ENCODE peak calls at places on chromosome 22, in eight cellular contexts. One of them, this sample, is unnamed. For H3K27me3, the result is how much of the 10 kb centered on the place peaks cover.

GRCh38 chr22:25353516-25354445 is 134.3 kb downstream of the CRYBB2 start:
- DNase-seq in psoas muscle: no peak
- DNase-seq in prostate gland: no peak
- DNase-seq in effector memory CD4-positive, alpha-beta T cell: no peak
- DNase-seq in brain microvascular endothelial cell: no peak
- DNase-seq in bronchial epithelial cell: no peak
- DNase-seq in aorta: no peak
- DNase-seq in stomach: no peak
- DNase-seq in this sample: no peak

GRCh38 chr22:37818397-37819099 is 4.6 kb upstream of the GALR3 start:
- DNase-seq in aorta: peak
- DNase-seq in brain microvascular endothelial cell: peak
- DNase-seq in prostate gland: peak
- DNase-seq in stomach: peak
- DNase-seq in effector memory CD4-positive, alpha-beta T cell: peak
- DNase-seq in bronchial epithelial cell: peak
- DNase-seq in psoas muscle: peak
- DNase-seq in this sample: peak

GRCh38 chr22:30186535-30186934 is 60.0 kb downstream of the LIF start:
- DNase-seq in prostate gland: no peak
- DNase-seq in brain microvascular endothelial cell: no peak
- DNase-seq in psoas muscle: no peak
- DNase-seq in aorta: no peak
- DNase-seq in bronchial epithelial cell: no peak
- DNase-seq in effector memory CD4-positive, alpha-beta T cell: no peak
- DNase-seq in stomach: no peak
- DNase-seq in this sample: no peak

GRCh38 chr22:36144886-36145541 is 15.5 kb downstream of the APOL3 start:
- DNase-seq in prostate gland: no peak
- DNase-seq in bronchial epithelial cell: peak
- DNase-seq in psoas muscle: peak
- DNase-seq in stomach: peak
- DNase-seq in effector memory CD4-positive, alpha-beta T cell: no peak
- DNase-seq in brain microvascular endothelial cell: peak
- DNase-seq in aorta: no peak
- DNase-seq in this sample: peak

GRCh38 chr22:17368727-17369552 is at the start of gene CECR2:
- DNase-seq in psoas muscle: peak
- DNase-seq in prostate gland: no peak
- DNase-seq in bronchial epithelial cell: no peak
- DNase-seq in effector memory CD4-positive, alpha-beta T cell: no peak
- DNase-seq in brain microvascular endothelial cell: no peak
- DNase-seq in stomach: no peak
- DNase-seq in aorta: no peak
- DNase-seq in this sample: peak

GRCh38 chr22:28911777-28912669 is 28.7 kb downstream of the ZNRF3 start:
- DNase-seq in stomach: no peak
- DNase-seq in effector memory CD4-positive, alpha-beta T cell: no peak
- DNase-seq in aorta: peak
- DNase-seq in psoas muscle: no peak
- DNase-seq in brain microvascular endothelial cell: no peak
- DNase-seq in prostate gland: peak
- DNase-seq in bronchial epithelial cell: no peak
- DNase-seq in this sample: no peak

GRCh38 chr22:36549033-36549432 is 20.1 kb upstream of the EIF3D start:
- DNase-seq in brain microvascular endothelial cell: no peak
- DNase-seq in effector memory CD4-positive, alpha-beta T cell: no peak
- DNase-seq in psoas muscle: no peak
- DNase-seq in aorta: no peak
- DNase-seq in stomach: no peak
- DNase-seq in prostate gland: no peak
- DNase-seq in bronchial epithelial cell: no peak
- DNase-seq in this sample: no peak

GRCh38 chr22:40451230-40451629 is 80.8 kb downstream of the SGSM3 start:
- DNase-seq in brain microvascular endothelial cell: no peak
- DNase-seq in bronchial epithelial cell: no peak
- DNase-seq in aorta: no peak
- DNase-seq in psoas muscle: no peak
- DNase-seq in prostate gland: no peak
- DNase-seq in stomach: no peak
- DNase-seq in effector memory CD4-positive, alpha-beta T cell: no peak
- DNase-seq in this sample: no peak

GRCh38 chr22:45007247-45007945 is 2.4 kb downstream of the PHF21B start:
- DNase-seq in stomach: no peak
- DNase-seq in effector memory CD4-positive, alpha-beta T cell: no peak
- DNase-seq in psoas muscle: no peak
- DNase-seq in brain microvascular endothelial cell: peak
- DNase-seq in prostate gland: peak
- DNase-seq in aorta: no peak
- DNase-seq in bronchial epithelial cell: no peak
- DNase-seq in this sample: peak

GRCh38 chr22:48428556-48429371 is 1398.9 kb downstream of the BRD1 start:
- DNase-seq in bronchial epithelial cell: no peak
- DNase-seq in psoas muscle: no peak
- DNase-seq in brain microvascular endothelial cell: no peak
- DNase-seq in aorta: peak
- DNase-seq in stomach: no peak
- DNase-seq in prostate gland: no peak
- DNase-seq in effector memory CD4-positive, alpha-beta T cell: no peak
- DNase-seq in this sample: peak

GRCh38 chr22:30250713-30251267 is 4.2 kb upstream of the LIF start:
- DNase-seq in bronchial epithelial cell: peak
- DNase-seq in brain microvascular endothelial cell: no peak
- DNase-seq in psoas muscle: no peak
- DNase-seq in aorta: no peak
- DNase-seq in stomach: peak
- DNase-seq in effector memory CD4-positive, alpha-beta T cell: no peak
- DNase-seq in prostate gland: no peak
- DNase-seq in this sample: no peak

GRCh38 chr22:19179472-19180048 is 1.0 kb upstream of the SLC25A1 start:
- DNase-seq in effector memory CD4-positive, alpha-beta T cell: no peak
- DNase-seq in psoas muscle: peak
- DNase-seq in prostate gland: peak
- DNase-seq in stomach: peak
- DNase-seq in brain microvascular endothelial cell: peak
- DNase-seq in aorta: peak
- DNase-seq in bronchial epithelial cell: peak
- DNase-seq in this sample: peak

GRCh38 chr22:46801331-46801811 is 38.9 kb downstream of the TBC1D22A start:
- DNase-seq in prostate gland: no peak
- DNase-seq in aorta: peak
- DNase-seq in effector memory CD4-positive, alpha-beta T cell: no peak
- DNase-seq in stomach: no peak
- DNase-seq in bronchial epithelial cell: no peak
- DNase-seq in psoas muscle: no peak
- DNase-seq in brain microvascular endothelial cell: no peak
- DNase-seq in this sample: no peak

GRCh38 chr22:17769716-17770082 is 4.6 kb downstream of the BID start:
- DNase-seq in brain microvascular endothelial cell: no peak
- DNase-seq in psoas muscle: no peak
- DNase-seq in aorta: peak
- DNase-seq in bronchial epithelial cell: no peak
- DNase-seq in stomach: no peak
- DNase-seq in prostate gland: no peak
- DNase-seq in effector memory CD4-positive, alpha-beta T cell: no peak
- DNase-seq in this sample: no peak

GRCh38 chr22:46934746-46935491 is 172.5 kb downstream of the TBC1D22A start:
- DNase-seq in prostate gland: no peak
- DNase-seq in psoas muscle: no peak
- DNase-seq in bronchial epithelial cell: peak
- DNase-seq in brain microvascular endothelial cell: peak
- DNase-seq in effector memory CD4-positive, alpha-beta T cell: no peak
- DNase-seq in aorta: peak
- DNase-seq in stomach: no peak
- DNase-seq in this sample: no peak

GRCh38 chr22:37516456-37516855 is 2.8 kb downstream of the CARD10 start:
- DNase-seq in psoas muscle: no peak
- DNase-seq in bronchial epithelial cell: no peak
- DNase-seq in effector memory CD4-positive, alpha-beta T cell: no peak
- DNase-seq in stomach: no peak
- DNase-seq in prostate gland: no peak
- DNase-seq in brain microvascular endothelial cell: no peak
- DNase-seq in aorta: no peak
- DNase-seq in this sample: no peak

GRCh38 chr22:28582806-28583205 is 96.8 kb downstream of the TTC28 start:
- DNase-seq in brain microvascular endothelial cell: peak
- DNase-seq in stomach: no peak
- DNase-seq in bronchial epithelial cell: no peak
- DNase-seq in psoas muscle: no peak
- DNase-seq in prostate gland: no peak
- DNase-seq in aorta: no peak
- DNase-seq in effector memory CD4-positive, alpha-beta T cell: no peak
- DNase-seq in this sample: no peak

GRCh38 chr22:29004647-29005371 is 56.8 kb downstream of the C22orf31 start:
- DNase-seq in bronchial epithelial cell: peak
- DNase-seq in stomach: peak
- DNase-seq in psoas muscle: peak
- DNase-seq in aorta: no peak
- DNase-seq in effector memory CD4-positive, alpha-beta T cell: no peak
- DNase-seq in prostate gland: peak
- DNase-seq in brain microvascular endothelial cell: no peak
- DNase-seq in this sample: peak

GRCh38 chr22:28154856-28155255 is 235.8 kb upstream of the PITPNB start:
- DNase-seq in psoas muscle: no peak
- DNase-seq in stomach: no peak
- DNase-seq in bronchial epithelial cell: no peak
- DNase-seq in brain microvascular endothelial cell: peak
- DNase-seq in aorta: no peak
- DNase-seq in prostate gland: no peak
- DNase-seq in effector memory CD4-positive, alpha-beta T cell: no peak
- DNase-seq in this sample: no peak

GRCh38 chr22:46936378-46936916 is 174.0 kb downstream of the TBC1D22A start:
- DNase-seq in stomach: no peak
- DNase-seq in effector memory CD4-positive, alpha-beta T cell: no peak
- DNase-seq in bronchial epithelial cell: no peak
- DNase-seq in brain microvascular endothelial cell: no peak
- DNase-seq in psoas muscle: no peak
- DNase-seq in aorta: peak
- DNase-seq in prostate gland: no peak
- DNase-seq in this sample: no peak

DNA sequence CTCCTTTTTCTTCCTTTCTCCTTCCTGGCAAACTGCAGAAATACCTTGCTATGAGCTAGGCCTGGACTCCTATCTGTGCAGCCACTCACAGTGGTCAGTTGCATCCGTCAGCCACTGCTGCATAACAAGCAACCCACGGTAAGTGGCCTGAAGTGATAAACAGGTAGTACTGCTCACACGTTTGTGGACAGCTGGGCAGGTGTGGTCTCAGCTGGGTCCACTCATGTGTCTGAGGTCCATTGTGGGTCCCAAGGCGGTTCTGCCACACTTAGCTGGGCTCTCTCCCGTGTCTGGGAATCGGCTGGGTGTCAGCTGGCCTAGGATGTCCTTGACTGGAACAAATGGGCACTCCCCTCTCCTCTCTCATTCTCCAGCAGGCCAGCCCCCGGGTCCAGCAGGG is 109.3 kb downstream of the BRD1 start:
- DNase-seq in prostate gland: no peak
- DNase-seq in brain microvascular endothelial cell: no peak
- DNase-seq in aorta: no peak
- DNase-seq in effector memory CD4-positive, alpha-beta T cell: no peak
- DNase-seq in bronchial epithelial cell: no peak
- DNase-seq in stomach: no peak
- DNase-seq in psoas muscle: no peak
- DNase-seq in this sample: no peak
- H3K27me3 ChIP-seq in prostate gland: under half
- H3K27me3 ChIP-seq in brain microvascular endothelial cell: under half
- H3K27me3 ChIP-seq in aorta: under half
- H3K27me3 ChIP-seq in effector memory CD4-positive, alpha-beta T cell: under half
- H3K27me3 ChIP-seq in bronchial epithelial cell: under half
- H3K27me3 ChIP-seq in stomach: under half
- H3K27me3 ChIP-seq in psoas muscle: under half
- H3K27me3 ChIP-seq in this sample: under half

DNA sequence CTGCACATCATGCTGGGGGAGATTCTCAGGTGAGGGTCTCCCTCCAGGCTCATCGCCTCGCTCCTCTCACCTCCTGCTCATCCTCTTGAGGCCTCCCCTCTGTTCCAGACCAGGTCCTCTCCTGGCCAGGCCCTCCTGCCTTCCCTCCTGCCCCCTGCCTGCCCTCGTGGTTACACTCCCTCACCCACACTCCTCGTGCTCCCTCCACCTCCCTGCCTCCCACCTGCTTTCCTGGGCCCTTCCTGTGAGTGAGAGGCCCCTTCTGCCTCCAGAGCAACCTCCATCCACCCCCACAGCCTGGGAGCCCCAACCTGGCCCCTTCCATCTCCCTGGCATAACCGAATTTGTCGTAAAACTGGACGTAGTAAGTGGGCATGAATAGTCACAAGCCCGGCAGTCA is 4.5 kb downstream of the APOBEC3G start:
- DNase-seq in stomach: no peak
- DNase-seq in effector memory CD4-positive, alpha-beta T cell: no peak
- DNase-seq in prostate gland: no peak
- DNase-seq in psoas muscle: peak
- DNase-seq in brain microvascular endothelial cell: no peak
- DNase-seq in bronchial epithelial cell: no peak
- DNase-seq in aorta: no peak
- DNase-seq in this sample: no peak
- H3K4me3 ChIP-seq in stomach: no peak
- H3K4me3 ChIP-seq in effector memory CD4-positive, alpha-beta T cell: no peak
- H3K4me3 ChIP-seq in prostate gland: no peak
- H3K4me3 ChIP-seq in psoas muscle: no peak
- H3K4me3 ChIP-seq in brain microvascular endothelial cell: no peak
- H3K4me3 ChIP-seq in bronchial epithelial cell: no peak
- H3K4me3 ChIP-seq in aorta: no peak
- H3K4me3 ChIP-seq in this sample: no peak

DNA sequence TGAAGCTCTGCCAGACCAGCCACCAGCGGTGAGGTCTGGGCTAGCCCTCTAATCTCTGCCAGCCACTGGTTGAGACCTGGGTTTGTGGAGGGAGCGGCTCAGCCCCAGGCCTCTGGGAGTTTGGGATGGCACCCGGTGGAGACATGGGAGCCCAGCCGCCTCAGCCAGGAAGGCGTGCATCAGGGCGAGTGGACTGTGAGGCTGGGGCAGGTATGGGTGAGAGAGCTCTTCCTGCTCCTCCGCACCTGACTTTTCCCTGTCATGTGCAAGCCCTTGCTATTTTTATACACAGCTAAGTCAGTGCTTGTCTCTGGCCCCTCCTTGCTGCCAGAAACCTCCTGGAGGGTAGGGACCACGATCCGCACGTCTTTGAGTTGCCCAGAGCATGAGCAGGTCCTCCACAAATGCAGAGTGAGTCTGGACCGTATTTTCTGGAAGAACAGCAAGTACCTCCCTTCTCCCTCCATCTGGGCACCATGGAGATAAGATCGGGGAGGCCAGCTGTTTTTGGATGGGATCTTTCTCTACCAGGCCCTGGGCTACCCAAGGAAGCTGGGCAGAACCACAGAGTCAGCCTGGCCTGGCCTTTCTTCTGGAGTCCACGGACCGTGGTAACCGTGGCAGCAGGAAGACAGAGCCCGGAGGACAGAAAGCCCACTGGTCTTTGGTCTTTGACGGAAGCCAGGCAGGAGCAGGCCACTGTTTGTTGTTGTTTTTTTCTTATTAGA is 53.3 kb downstream of the IGLL1 start:
- DNase-seq in psoas muscle: peak
- DNase-seq in aorta: peak
- DNase-seq in brain microvascular endothelial cell: no peak
- DNase-seq in effector memory CD4-positive, alpha-beta T cell: no peak
- DNase-seq in prostate gland: peak
- DNase-seq in stomach: no peak
- DNase-seq in bronchial epithelial cell: no peak
- DNase-seq in this sample: peak
- H3K27me3 ChIP-seq in psoas muscle: under half
- H3K27me3 ChIP-seq in aorta: under half
- H3K27me3 ChIP-seq in brain microvascular endothelial cell: under half
- H3K27me3 ChIP-seq in effector memory CD4-positive, alpha-beta T cell: under half
- H3K27me3 ChIP-seq in prostate gland: under half
- H3K27me3 ChIP-seq in stomach: under half
- H3K27me3 ChIP-seq in bronchial epithelial cell: under half
- H3K27me3 ChIP-seq in this sample: under half

GRCh38 chr22:21832291-21833290 is 34.9 kb downstream of the MAPK1 start:
- DNase-seq in stomach: no peak
- DNase-seq in prostate gland: no peak
- DNase-seq in brain microvascular endothelial cell: no peak
- DNase-seq in psoas muscle: no peak
- DNase-seq in effector memory CD4-positive, alpha-beta T cell: no peak
- DNase-seq in bronchial epithelial cell: no peak
- DNase-seq in aorta: no peak
- DNase-seq in this sample: no peak
- H3K4me3 ChIP-seq in stomach: no peak
- H3K4me3 ChIP-seq in prostate gland: no peak
- H3K4me3 ChIP-seq in brain microvascular endothelial cell: no peak
- H3K4me3 ChIP-seq in psoas muscle: no peak
- H3K4me3 ChIP-seq in effector memory CD4-positive, alpha-beta T cell: no peak
- H3K4me3 ChIP-seq in bronchial epithelial cell: no peak
- H3K4me3 ChIP-seq in aorta: no peak
- H3K4me3 ChIP-seq in this sample: no peak